ENCODE peak calls at places on chromosomes 6 and 20, in ten cellular contexts. D is cardiac fibroblast; L is D341Med; S is non-pigmented ciliary epithelial cell; I is AG09319; N is left colon; W is NCI-H460; Q is CD8-positive, alpha-beta memory T cell; F is NCI-H2029; M is EL. O is an unnamed sample.

GRCh38 chr6:106700581-106700980 is 71.2 kb downstream of the QRSL1 start:
- DNase-seq in F (no peak), D (no peak), M (no peak), N (no peak), I (no peak), L (no peak), W (no peak), Q (no peak), S (no peak), O (no peak)

GRCh38 chr6:113630738-113631535 is 226.2 kb upstream of the MARCKS start:
- DNase-seq in F (no peak), W (no peak), Q (peak; percentile 45), L (no peak), S (no peak), N (no peak), I (no peak), D (peak; percentile 70), M (peak; percentile 65), O (peak; percentile 37)

GRCh38 chr6:3283641-3284435 is 25.1 kb downstream of the PSMG4 start:
- DNase-seq in L (no peak), Q (peak; percentile 36), S (no peak), D (no peak), F (no peak), W (no peak), M (no peak), N (no peak), I (no peak), O (no peak)

GRCh38 chr6:96939019-96939805 is 14.7 kb downstream of the KLHL32 start:
- DNase-seq in W (peak; percentile 83), L (no peak), Q (no peak), I (no peak), S (no peak), N (peak; percentile 5), F (peak; percentile 45), D (peak; percentile 62), M (peak; percentile 75), O (peak; percentile 44)

GRCh38 chr6:108677357-108677756 is 116.6 kb downstream of the FOXO3 start:
- DNase-seq in L (no peak), D (no peak), N (no peak), I (no peak), S (no peak), Q (no peak), M (no peak), F (no peak), W (no peak), O (no peak)

GRCh38 chr6:36906539-36906938 is 20.8 kb downstream of the C6orf89 start:
- DNase-seq in D (no peak), M (no peak), W (no peak), N (peak; percentile 47), S (no peak), Q (no peak), F (peak; percentile 96), I (no peak), L (no peak), O (no peak)

GRCh38 chr6:37033255-37033654 is 27.8 kb downstream of the FGD2 start:
- DNase-seq in M (peak; percentile 29), N (no peak), L (no peak), S (no peak), W (no peak), D (no peak), Q (no peak), I (no peak), F (no peak), O (no peak)

GRCh38 chr6:55568779-55569439 is 10.1 kb downstream of the HMGCLL1 start:
- DNase-seq in D (peak; percentile 2), L (no peak), Q (no peak), W (no peak), M (no peak), I (no peak), F (no peak), S (no peak), N (no peak), O (no peak)

GRCh38 chr20:5674176-5674660 is 76.0 kb upstream of the SHLD1 start:
- DNase-seq in S (no peak), F (peak; percentile 87), N (no peak), M (no peak), L (no peak), D (no peak), I (no peak), W (no peak), Q (no peak), O (no peak)

GRCh38 chr20:62391165-62392076 is 4.5 kb downstream of the RPS21 start:
- DNase-seq in W (no peak), L (no peak), Q (no peak), I (no peak), M (no peak), D (no peak), F (no peak), S (no peak), N (no peak), O (no peak)

GRCh38 chr6:30164714-30165113 is 1.4 kb downstream of the TRIM15 start:
- DNase-seq in I (no peak), F (no peak), W (no peak), N (no peak), M (no peak), S (no peak), Q (no peak), L (no peak), D (no peak), O (no peak)

GRCh38 chr6:106556368-106556960 is 72.8 kb downstream of the RTN4IP1 start:
- DNase-seq in D (peak; percentile 62), S (no peak), N (no peak), I (no peak), Q (no peak), W (no peak), L (no peak), F (no peak), M (peak; percentile 25), O (no peak)

GRCh38 chr20:10489853-10490627 is 54.9 kb downstream of the SLX4IP start:
- DNase-seq in N (no peak), W (no peak), M (no peak), Q (no peak), D (no peak), S (no peak), F (no peak), I (no peak), L (no peak), O (no peak)

GRCh38 chr6:34466242-34467185 is 638 bp downstream of the PACSIN1 start:
- DNase-seq in L (peak; percentile 59), I (no peak), Q (no peak), W (no peak), F (no peak), M (no peak), N (no peak), D (no peak), S (no peak), O (no peak)

GRCh38 chr20:10490706-10491105 is 55.6 kb downstream of the SLX4IP start:
- DNase-seq in Q (no peak), L (no peak), D (no peak), F (no peak), N (no peak), W (no peak), S (no peak), I (no peak), M (no peak), O (no peak)

GRCh38 chr20:51306521-51307358 is 235.8 kb downstream of the NFATC2 start:
- DNase-seq in L (peak; percentile 92), W (peak; percentile 65), M (peak; percentile 71), Q (peak; percentile 79), S (no peak), D (peak; percentile 72), I (peak; percentile 35), F (peak; percentile 38), N (peak; percentile 81), O (peak; percentile 35)

GRCh38 chr6:7727150-7727950 is 1.5 kb downstream of the BMP6 start:
- DNase-seq in W (no peak), Q (no peak), M (peak; percentile 13), D (peak; percentile 34), S (no peak), N (peak; percentile 12), L (peak; percentile 67), F (no peak), I (no peak), O (no peak)

GRCh38 chr6:50959081-50959641 is 140.5 kb downstream of the TFAP2B start:
- DNase-seq in N (no peak), I (no peak), D (no peak), W (no peak), S (no peak), L (no peak), F (no peak), Q (no peak), M (no peak), O (no peak)

GRCh38 chr6:150752409-150752808 is 113.1 kb upstream of the MTHFD1L start:
- DNase-seq in Q (no peak), N (no peak), W (no peak), I (no peak), M (no peak), S (no peak), L (no peak), F (no peak), D (no peak), O (no peak)

GRCh38 chr6:112231609-112232060 is 22.7 kb downstream of the LAMA4 start:
- DNase-seq in L (no peak), S (no peak), M (peak; percentile 44), I (no peak), Q (no peak), F (peak; percentile 90), D (peak; percentile 61), N (no peak), W (no peak), O (peak; percentile 77)

GRCh38 chr20:63520594-63520938 is at the start of gene PPDPF:
- DNase-seq in F (peak; percentile 53), I (peak; percentile 64), D (peak; percentile 88), Q (peak; percentile 89), N (peak; percentile 88), M (peak; percentile 79), L (peak; percentile 100), S (peak; percentile 20), W (peak; percentile 69), O (peak; percentile 59)

GRCh38 chr6:126172151-126172550 is 167.8 kb upstream of the CENPW start:
- DNase-seq in I (no peak), M (no peak), D (no peak), W (no peak), L (no peak), Q (no peak), S (no peak), F (no peak), N (no peak), O (no peak)

GRCh38 chr6:56927538-56928453 is 27.1 kb upstream of the BEND6 start:
- DNase-seq in W (no peak), D (no peak), Q (no peak), I (no peak), F (no peak), L (no peak), S (no peak), M (peak; percentile 66), N (no peak), O (no peak)

GRCh38 chr6:158158748-158159147 is 9.3 kb downstream of the SERAC1 start:
- DNase-seq in L (no peak), Q (no peak), D (no peak), F (no peak), M (no peak), W (no peak), I (no peak), N (no peak), S (no peak), O (no peak)

GRCh38 chr20:45420125-45420524 is 4.2 kb downstream of the PIGT start:
- DNase-seq in Q (no peak), L (no peak), N (no peak), D (no peak), W (no peak), F (no peak), S (no peak), I (no peak), M (no peak), O (no peak)

GRCh38 chr6:12328701-12329100 is 38.5 kb downstream of the EDN1 start:
- DNase-seq in I (no peak), S (no peak), D (no peak), Q (no peak), M (no peak), F (peak; percentile 48), W (no peak), L (no peak), N (no peak), O (no peak)

GRCh38 chr20:36569847-36570429 is 3.5 kb upstream of the TGIF2 start:
- DNase-seq in S (no peak), N (no peak), D (peak; percentile 68), M (peak; percentile 75), Q (no peak), F (no peak), I (no peak), L (no peak), W (no peak), O (no peak)

GRCh38 chr6:139271056-139271455 is 20.7 kb downstream of the TXLNB start:
- DNase-seq in D (no peak), M (no peak), N (no peak), W (peak; percentile 28), F (no peak), Q (no peak), L (no peak), I (no peak), S (peak; percentile 31), O (no peak)

O was measured in GM04504.